ENCODE peak calls at places on chromosome 19, in six cellular contexts. T, C, L, V, A and I are unnamed samples.

GRCh38 chr19:4108767-4109625 is 14.9 kb downstream of the MAP2K2 start:
- DNase-seq in C (peak), A (no peak), L (no peak), T (no peak), V (peak), I (no peak)

GRCh38 chr19:52221031-52221430 is 31.2 kb downstream of the PPP2R1A start:
- DNase-seq in C (no peak), T (no peak), L (no peak), A (no peak), V (no peak), I (no peak)

GRCh38 chr19:55246462-55247451 is 12.1 kb downstream of the PPP6R1 start:
- DNase-seq in C (no peak), V (no peak), L (no peak), A (no peak), T (no peak), I (no peak)

GRCh38 chr19:37932985-37933953 is 26.3 kb downstream of the SIPA1L3 start:
- DNase-seq in L (peak), C (no peak), V (no peak), T (peak), A (no peak), I (no peak)

GRCh38 chr19:49712397-49712859 is 21.5 kb downstream of the CPT1C start:
- DNase-seq in A (peak), T (peak), C (no peak), L (peak), V (no peak), I (peak)

GRCh38 chr19:43595605-43595998 is 332 bp downstream of the IRGQ start:
- DNase-seq in A (no peak), C (peak), L (no peak), T (no peak), V (peak), I (no peak)

GRCh38 chr19:40457953-40458596 is 7.5 kb downstream of the BLVRB start:
- DNase-seq in L (no peak), T (no peak), A (no peak), V (no peak), C (no peak), I (no peak)

GRCh38 chr19:12865746-12866415 is 15.4 kb downstream of the DNASE2 start:
- DNase-seq in T (no peak), L (no peak), V (no peak), A (peak), C (no peak), I (no peak)

GRCh38 chr19:50712833-50713232 is 6.8 kb downstream of the SHANK1 start:
- DNase-seq in A (no peak), V (no peak), C (no peak), L (no peak), T (no peak), I (no peak)

GRCh38 chr19:12939292-12939606 is 840 bp downstream of the CALR start:
- DNase-seq in C (peak), L (peak), V (no peak), A (no peak), T (peak), I (no peak)

GRCh38 chr19:29858000-29858596 is 46.3 kb downstream of the CCNE1 start:
- DNase-seq in T (peak), C (peak), V (no peak), L (no peak), A (peak), I (no peak)

GRCh38 chr19:10334340-10335148 is 1.2 kb upstream of the RAVER1 start:
- DNase-seq in A (peak), T (peak), L (peak), C (peak), V (no peak), I (peak)

GRCh38 chr19:36244066-36244465 is 29.2 kb downstream of the ZNF146 start:
- DNase-seq in V (no peak), L (no peak), A (peak), C (no peak), T (no peak), I (no peak)

GRCh38 chr19:10270180-10270615 is 722 bp upstream of the ICAM1 start:
- DNase-seq in T (peak), A (peak), C (peak), V (no peak), L (peak), I (no peak)

GRCh38 chr19:3304871-3305423 is 61.4 kb upstream of the NFIC start:
- DNase-seq in A (peak), C (peak), T (peak), V (peak), L (peak), I (peak)